ENCODE peak calls at places on chromosomes 2 and 18, in ten cellular contexts. One of them, this sample, is unnamed.

GRCh38 chr2:97747716-97748115 is 34.3 kb downstream of the ZAP70 start:
- DNase-seq in naive thymus-derived CD8-positive, alpha-beta T cell: no peak
- DNase-seq in CD8-positive, alpha-beta T cell: no peak
- DNase-seq in AG08395: peak
- DNase-seq in HCT116: no peak
- DNase-seq in hypothalamus: no peak
- DNase-seq in spleen: no peak
- DNase-seq in COLO829: no peak
- DNase-seq in K562: no peak
- DNase-seq in NCI-H1048: no peak
- DNase-seq in this sample: peak

GRCh38 chr2:86301010-86301409 is 36.4 kb downstream of the REEP1 start:
- DNase-seq in CD8-positive, alpha-beta T cell: no peak
- DNase-seq in NCI-H1048: no peak
- DNase-seq in naive thymus-derived CD8-positive, alpha-beta T cell: no peak
- DNase-seq in COLO829: peak
- DNase-seq in HCT116: no peak
- DNase-seq in K562: no peak
- DNase-seq in AG08395: no peak
- DNase-seq in spleen: no peak
- DNase-seq in hypothalamus: no peak
- DNase-seq in this sample: no peak

GRCh38 chr2:80748576-80748975 is 444.0 kb upstream of the LRRTM1 start:
- DNase-seq in NCI-H1048: no peak
- DNase-seq in HCT116: no peak
- DNase-seq in CD8-positive, alpha-beta T cell: no peak
- DNase-seq in hypothalamus: no peak
- DNase-seq in K562: no peak
- DNase-seq in spleen: no peak
- DNase-seq in naive thymus-derived CD8-positive, alpha-beta T cell: no peak
- DNase-seq in AG08395: no peak
- DNase-seq in COLO829: no peak
- DNase-seq in this sample: no peak

GRCh38 chr2:198444800-198445287 is 640.5 kb downstream of the PLCL1 start:
- DNase-seq in CD8-positive, alpha-beta T cell: no peak
- DNase-seq in HCT116: no peak
- DNase-seq in hypothalamus: no peak
- DNase-seq in spleen: no peak
- DNase-seq in COLO829: no peak
- DNase-seq in NCI-H1048: no peak
- DNase-seq in AG08395: no peak
- DNase-seq in naive thymus-derived CD8-positive, alpha-beta T cell: no peak
- DNase-seq in K562: no peak
- DNase-seq in this sample: no peak

GRCh38 chr2:24491626-24492282 is 700 bp downstream of the NCOA1 start:
- DNase-seq in COLO829: peak
- DNase-seq in NCI-H1048: no peak
- DNase-seq in spleen: peak
- DNase-seq in hypothalamus: peak
- DNase-seq in HCT116: no peak
- DNase-seq in naive thymus-derived CD8-positive, alpha-beta T cell: peak
- DNase-seq in K562: peak
- DNase-seq in CD8-positive, alpha-beta T cell: peak
- DNase-seq in AG08395: peak
- DNase-seq in this sample: no peak

GRCh38 chr2:16671760-16672159 is 6.1 kb upstream of the CYRIA start:
- DNase-seq in spleen: no peak
- DNase-seq in naive thymus-derived CD8-positive, alpha-beta T cell: no peak
- DNase-seq in COLO829: no peak
- DNase-seq in AG08395: no peak
- DNase-seq in HCT116: no peak
- DNase-seq in NCI-H1048: no peak
- DNase-seq in K562: no peak
- DNase-seq in CD8-positive, alpha-beta T cell: no peak
- DNase-seq in hypothalamus: no peak
- DNase-seq in this sample: no peak

GRCh38 chr2:162888641-162889040 is 50.1 kb upstream of the KCNH7 start:
- DNase-seq in AG08395: no peak
- DNase-seq in HCT116: no peak
- DNase-seq in K562: no peak
- DNase-seq in naive thymus-derived CD8-positive, alpha-beta T cell: no peak
- DNase-seq in NCI-H1048: no peak
- DNase-seq in hypothalamus: no peak
- DNase-seq in spleen: no peak
- DNase-seq in COLO829: no peak
- DNase-seq in CD8-positive, alpha-beta T cell: no peak
- DNase-seq in this sample: no peak

GRCh38 chr2:187188783-187189631 is 259.0 kb downstream of the CALCRL start:
- DNase-seq in K562: no peak
- DNase-seq in spleen: no peak
- DNase-seq in hypothalamus: no peak
- DNase-seq in AG08395: no peak
- DNase-seq in HCT116: no peak
- DNase-seq in COLO829: no peak
- DNase-seq in CD8-positive, alpha-beta T cell: no peak
- DNase-seq in NCI-H1048: no peak
- DNase-seq in naive thymus-derived CD8-positive, alpha-beta T cell: no peak
- DNase-seq in this sample: no peak

GRCh38 chr2:166314022-166314759 is 61.6 kb downstream of the SCN9A start:
- DNase-seq in naive thymus-derived CD8-positive, alpha-beta T cell: no peak
- DNase-seq in spleen: no peak
- DNase-seq in COLO829: no peak
- DNase-seq in CD8-positive, alpha-beta T cell: no peak
- DNase-seq in hypothalamus: no peak
- DNase-seq in HCT116: no peak
- DNase-seq in NCI-H1048: no peak
- DNase-seq in K562: no peak
- DNase-seq in AG08395: peak
- DNase-seq in this sample: peak

GRCh38 chr2:14827226-14828023 is 194.9 kb downstream of the LRATD1 start:
- DNase-seq in naive thymus-derived CD8-positive, alpha-beta T cell: no peak
- DNase-seq in K562: no peak
- DNase-seq in HCT116: no peak
- DNase-seq in COLO829: no peak
- DNase-seq in hypothalamus: no peak
- DNase-seq in CD8-positive, alpha-beta T cell: no peak
- DNase-seq in NCI-H1048: no peak
- DNase-seq in spleen: no peak
- DNase-seq in AG08395: peak
- DNase-seq in this sample: no peak

GRCh38 chr18:44039216-44039615 is 641.5 kb upstream of the SETBP1 start:
- DNase-seq in NCI-H1048: no peak
- DNase-seq in spleen: no peak
- DNase-seq in naive thymus-derived CD8-positive, alpha-beta T cell: no peak
- DNase-seq in K562: no peak
- DNase-seq in hypothalamus: no peak
- DNase-seq in AG08395: no peak
- DNase-seq in CD8-positive, alpha-beta T cell: no peak
- DNase-seq in COLO829: no peak
- DNase-seq in HCT116: no peak
- DNase-seq in this sample: no peak

GRCh38 chr2:204608261-204608660 is 63.0 kb downstream of the PARD3B start:
- DNase-seq in naive thymus-derived CD8-positive, alpha-beta T cell: no peak
- DNase-seq in COLO829: no peak
- DNase-seq in CD8-positive, alpha-beta T cell: no peak
- DNase-seq in AG08395: peak
- DNase-seq in hypothalamus: no peak
- DNase-seq in HCT116: no peak
- DNase-seq in NCI-H1048: no peak
- DNase-seq in spleen: no peak
- DNase-seq in K562: no peak
- DNase-seq in this sample: peak

GRCh38 chr2:39470580-39470979 is 33.5 kb upstream of the MAP4K3 start:
- DNase-seq in HCT116: no peak
- DNase-seq in spleen: no peak
- DNase-seq in naive thymus-derived CD8-positive, alpha-beta T cell: no peak
- DNase-seq in hypothalamus: no peak
- DNase-seq in NCI-H1048: no peak
- DNase-seq in K562: no peak
- DNase-seq in AG08395: no peak
- DNase-seq in COLO829: no peak
- DNase-seq in CD8-positive, alpha-beta T cell: no peak
- DNase-seq in this sample: no peak

GRCh38 chr2:71462056-71462605 is 8.8 kb downstream of the DYSF start:
- DNase-seq in HCT116: no peak
- DNase-seq in K562: no peak
- DNase-seq in NCI-H1048: no peak
- DNase-seq in COLO829: no peak
- DNase-seq in naive thymus-derived CD8-positive, alpha-beta T cell: no peak
- DNase-seq in CD8-positive, alpha-beta T cell: no peak
- DNase-seq in hypothalamus: no peak
- DNase-seq in AG08395: no peak
- DNase-seq in spleen: no peak
- DNase-seq in this sample: no peak

GRCh38 chr2:28355521-28356094 is 37.0 kb upstream of the FOSL2 start:
- DNase-seq in NCI-H1048: no peak
- DNase-seq in HCT116: no peak
- DNase-seq in naive thymus-derived CD8-positive, alpha-beta T cell: no peak
- DNase-seq in CD8-positive, alpha-beta T cell: no peak
- DNase-seq in AG08395: peak
- DNase-seq in spleen: peak
- DNase-seq in K562: peak
- DNase-seq in hypothalamus: no peak
- DNase-seq in COLO829: no peak
- DNase-seq in this sample: no peak

GRCh38 chr2:157438907-157439791 is 4.7 kb downstream of the CYTIP start:
- DNase-seq in spleen: no peak
- DNase-seq in HCT116: no peak
- DNase-seq in K562: no peak
- DNase-seq in CD8-positive, alpha-beta T cell: no peak
- DNase-seq in naive thymus-derived CD8-positive, alpha-beta T cell: no peak
- DNase-seq in AG08395: peak
- DNase-seq in NCI-H1048: no peak
- DNase-seq in hypothalamus: no peak
- DNase-seq in COLO829: no peak
- DNase-seq in this sample: peak

GRCh38 chr18:57561728-57562423 is 24.6 kb downstream of the FECH start:
- DNase-seq in HCT116: peak
- DNase-seq in CD8-positive, alpha-beta T cell: no peak
- DNase-seq in hypothalamus: no peak
- DNase-seq in spleen: no peak
- DNase-seq in naive thymus-derived CD8-positive, alpha-beta T cell: no peak
- DNase-seq in K562: peak
- DNase-seq in NCI-H1048: peak
- DNase-seq in AG08395: peak
- DNase-seq in COLO829: peak
- DNase-seq in this sample: peak

GRCh38 chr18:11987527-11987926 is 6.2 kb downstream of the IMPA2 start:
- DNase-seq in HCT116: no peak
- DNase-seq in spleen: no peak
- DNase-seq in CD8-positive, alpha-beta T cell: no peak
- DNase-seq in K562: no peak
- DNase-seq in AG08395: no peak
- DNase-seq in naive thymus-derived CD8-positive, alpha-beta T cell: no peak
- DNase-seq in COLO829: no peak
- DNase-seq in hypothalamus: no peak
- DNase-seq in NCI-H1048: no peak
- DNase-seq in this sample: peak